ENCODE peak calls at places on chromosomes 4 and X, in six cellular contexts. C is PC-3; A is bronchial epithelial cell; B is heart left ventricle; P is pancreas; M is CD4-positive, alpha-beta memory T cell. J is an unnamed sample.

GRCh38 chr4:151233600-151233999 is 43.4 kb upstream of the PRSS48 start:
- DNase-seq in C (no peak), A (no peak), B (no peak), P (no peak), M (no peak), J (no peak)

GRCh38 chr4:165360041-165360782 is 18.6 kb upstream of the CPE start:
- DNase-seq in C (no peak), A (no peak), B (no peak), P (no peak), M (no peak), J (no peak)

GRCh38 chrX:13283968-13284914 is 35.6 kb downstream of the ATXN3L start:
- DNase-seq in C (peak; percentile 17), A (peak; percentile 81), B (no peak), P (no peak), M (no peak), J (no peak)

GRCh38 chrX:16826207-16826606 is 39.9 kb downstream of the TXLNG start:
- DNase-seq in C (peak; percentile 54), A (peak; percentile 43), B (no peak), P (no peak), M (peak; percentile 18), J (no peak)

GRCh38 chr4:99091174-99091573 is 2.6 kb upstream of the ADH5 start:
- DNase-seq in C (no peak), A (no peak), B (no peak), P (no peak), M (no peak), J (no peak)

GRCh38 chr4:40180356-40180755 is 16.5 kb upstream of the RHOH start:
- DNase-seq in C (peak; percentile 62), A (peak; percentile 98), B (no peak), P (no peak), M (no peak), J (no peak)

GRCh38 chrX:119885554-119886428 is 9.9 kb upstream of the AKAP14 start:
- DNase-seq in C (peak; percentile 31), A (no peak), B (no peak), P (no peak), M (peak; percentile 40), J (no peak)

GRCh38 chrX:96685205-96686099 is 810 bp downstream of the DIAPH2 start:
- DNase-seq in C (peak; percentile 55), A (peak; percentile 58), B (peak; percentile 31), P (peak; percentile 2), M (peak; percentile 29), J (no peak)

GRCh38 chr4:12562016-12562415 is 922.1 kb downstream of the RAB28 start:
- DNase-seq in C (no peak), A (no peak), B (no peak), P (no peak), M (no peak), J (no peak)

GRCh38 chr4:45453258-45453841 is 670.5 kb downstream of the GABRG1 start:
- DNase-seq in C (peak; percentile 55), A (peak; percentile 25), B (no peak), P (no peak), M (no peak), J (no peak)

GRCh38 chrX:119374736-119375135 is 24.4 kb upstream of the SLC25A43 start:
- DNase-seq in C (peak; percentile 77), A (peak; percentile 73), B (no peak), P (no peak), M (no peak), J (no peak)

GRCh38 chrX:112211459-112211858 is 128.9 kb upstream of the TRPC5 start:
- DNase-seq in C (peak; percentile 1), A (peak; percentile 1), B (no peak), P (no peak), M (no peak), J (no peak)

GRCh38 chrX:110755061-110755460 is 40.6 kb downstream of the CHRDL1 start:
- DNase-seq in C (no peak), A (no peak), B (no peak), P (no peak), M (no peak), J (no peak)

GRCh38 chr4:6184169-6184568 is 16.2 kb downstream of the JAKMIP1 start:
- DNase-seq in C (no peak), A (no peak), B (no peak), P (no peak), M (no peak), J (no peak)

GRCh38 chr4:106676173-106676921 is 307.8 kb upstream of the GIMD1 start:
- DNase-seq in C (no peak), A (peak; percentile 66), B (no peak), P (no peak), M (no peak), J (no peak)

GRCh38 chr4:76535603-76536380 is 100.8 kb downstream of the SHROOM3 start:
- DNase-seq in C (peak; percentile 94), A (no peak), B (no peak), P (no peak), M (no peak), J (no peak)

GRCh38 chrX:16839852-16840460 is 30.2 kb downstream of the RBBP7 start:
- DNase-seq in C (peak; percentile 43), A (peak; percentile 75), B (no peak), P (no peak), M (no peak), J (peak; percentile 44)

GRCh38 chr4:52577285-52577968 is 81.7 kb downstream of the USP46 start:
- DNase-seq in C (peak; percentile 72), A (peak; percentile 74), B (no peak), P (no peak), M (no peak), J (no peak)

GRCh38 chr4:177405508-177405907 is 36.7 kb downstream of the AGA start:
- DNase-seq in C (peak; percentile 35), A (no peak), B (no peak), P (no peak), M (no peak), J (no peak)

GRCh38 chr4:185016946-185017797 is 1.1 kb upstream of the HELT start:
- DNase-seq in C (no peak), A (no peak), B (no peak), P (no peak), M (no peak), J (no peak)

GRCh38 chr4:185020293-185020808 is 2.1 kb downstream of the HELT start:
- DNase-seq in C (no peak), A (no peak), B (no peak), P (no peak), M (no peak), J (no peak)

GRCh38 chr4:185019451-185020292 is 1.4 kb downstream of the HELT start:
- DNase-seq in C (no peak), A (no peak), B (no peak), P (no peak), M (no peak), J (no peak)

GRCh38 chr4:185017964-185018772 is at the start of gene HELT:
- DNase-seq in C (no peak), A (no peak), B (no peak), P (no peak), M (no peak), J (no peak)

DNA sequence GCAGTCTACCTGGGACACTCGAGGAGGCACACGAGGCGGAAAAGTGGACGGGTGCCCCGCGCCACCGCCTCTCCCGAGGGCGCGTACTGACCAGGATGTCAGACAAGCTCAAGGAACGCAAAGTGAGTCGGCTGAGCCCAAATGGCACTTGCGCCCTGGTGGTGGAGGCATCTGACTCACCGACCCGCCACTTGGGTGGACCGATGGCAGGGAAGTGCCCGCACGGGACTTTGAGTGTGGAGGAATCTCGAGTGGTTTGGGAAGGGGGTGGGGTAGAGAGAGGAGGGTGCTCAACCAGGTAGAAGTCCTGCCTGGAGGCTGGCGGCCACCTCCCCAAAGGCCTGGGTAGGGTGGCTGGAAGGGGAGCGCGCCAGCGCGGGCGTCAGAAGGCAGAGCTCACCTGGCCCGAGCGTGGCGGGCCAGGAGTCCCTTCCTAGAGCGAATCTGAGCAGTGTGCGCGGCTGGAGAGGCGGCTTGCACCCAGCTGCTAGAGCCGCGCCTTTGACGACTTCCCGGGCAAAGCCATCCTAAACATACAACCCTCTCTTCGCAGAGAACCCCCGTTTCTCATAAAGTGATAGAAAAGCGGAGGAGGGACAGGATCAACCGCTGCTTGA is 652 bp downstream of the HELT start:
- DNase-seq in C (no peak), A (no peak), B (no peak), P (no peak), M (no peak), J (no peak)
- H3K4me3 ChIP-seq in C (no peak overlapping the region), A (no peak overlapping the region), B (no peak overlapping the region), P (no peak overlapping the region), M (no peak overlapping the region), J (no peak overlapping the region)

GRCh38 chrX:147779173-147779572 is 132.5 kb upstream of the FMR1 start:
- DNase-seq in C (no peak), A (no peak), B (no peak), P (no peak), M (no peak), J (no peak)
- H3K4me3 ChIP-seq in C (no peak overlapping the region), A (no peak overlapping the region), B (no peak overlapping the region), P (no peak overlapping the region), M (no peak overlapping the region), J (no peak overlapping the region)

GRCh38 chrX:45200741-45201234 is at the start of gene DIPK2B:
- DNase-seq in C (no peak), A (no peak), B (peak; percentile 61), P (no peak), M (no peak), J (no peak)

GRCh38 chrX:45202171-45202570 is 1.5 kb upstream of the DIPK2B start:
- DNase-seq in C (peak; percentile 68), A (no peak), B (no peak), P (no peak), M (no peak), J (no peak)

GRCh38 chrX:45198301-45198700 is 2.4 kb downstream of the DIPK2B start:
- DNase-seq in C (no peak), A (no peak), B (no peak), P (no peak), M (no peak), J (no peak)

GRCh38 chrX:45196701-45197100 is 4.0 kb downstream of the DIPK2B start:
- DNase-seq in C (peak; percentile 66), A (no peak), B (no peak), P (no peak), M (no peak), J (no peak)

GRCh38 chrX:45198706-45199105 is 2.0 kb downstream of the DIPK2B start:
- DNase-seq in C (no peak), A (no peak), B (no peak), P (no peak), M (no peak), J (no peak)
- H3K4me3 ChIP-seq in C (no peak overlapping the region), A (no peak overlapping the region), B (peak overlapping the region; percentile 55), P (no peak overlapping the region), M (no peak overlapping the region), J (no peak overlapping the region)

DNA sequence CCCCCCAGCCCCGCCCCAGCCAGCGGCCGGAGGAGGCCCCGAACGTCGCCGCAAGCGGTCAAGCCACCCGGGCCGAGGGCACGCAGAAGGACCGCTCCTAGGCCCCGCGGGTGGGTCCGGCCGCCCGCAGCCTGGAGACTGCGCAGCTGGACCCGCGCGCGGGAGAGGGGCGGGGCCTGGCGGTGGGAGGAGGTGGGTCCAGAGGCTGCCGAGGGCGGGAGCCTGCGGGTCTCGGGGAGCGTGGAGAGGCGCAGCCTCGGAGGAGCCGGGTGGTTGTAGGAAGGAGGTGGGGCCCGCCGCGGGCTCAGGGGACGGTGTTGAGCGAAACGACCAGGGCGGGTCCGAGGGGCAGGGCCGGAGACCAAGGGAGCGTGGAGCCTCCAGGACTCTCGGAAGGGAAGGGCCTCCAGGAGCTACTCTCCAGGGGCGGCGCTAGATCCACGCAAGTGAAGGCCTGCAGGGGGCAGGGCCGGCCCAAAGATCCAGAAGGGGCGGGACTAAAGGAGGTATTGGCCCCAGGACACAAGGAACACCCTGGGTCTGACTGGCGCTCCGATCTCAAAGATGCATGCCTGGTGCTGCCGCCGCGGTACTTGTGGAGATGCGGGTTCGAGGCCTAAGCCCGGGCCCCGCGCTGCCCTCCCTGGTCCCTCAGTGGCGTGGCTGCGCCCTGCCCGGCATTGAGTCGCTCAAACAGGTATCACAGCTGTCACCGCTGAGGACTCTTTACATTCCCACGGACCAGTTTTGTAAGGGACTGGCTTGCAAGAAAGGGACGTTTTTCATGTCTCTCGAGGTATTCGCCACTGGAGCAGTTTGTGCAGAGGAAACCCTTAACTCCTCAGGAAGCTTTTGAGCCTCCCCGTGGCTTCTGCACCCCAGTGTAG is 5.9 kb downstream of the TIMM17B start:
- DNase-seq in C (peak; percentile 91), A (peak; percentile 75), B (peak; percentile 91), P (peak; percentile 83), M (peak; percentile 78), J (peak; percentile 88)
- H3K4me3 ChIP-seq in C (peak overlapping the region; percentile 64), A (peak overlapping the region; percentile 50), B (peak overlapping the region; percentile 75), P (peak overlapping the region; percentile 52), M (no peak overlapping the region), J (peak overlapping the region; percentile 67)

J was measured in dorsolateral prefrontal cortex.